ENCODE peak calls at places on chromosomes 4 and X, in six cellular contexts. One of them, this sample, is unnamed.

GRCh38 chrX:72269671-72270251 is 7.3 kb downstream of the RPS4X start:
- DNase-seq in dorsolateral prefrontal cortex: no peak
- DNase-seq in ovary: no peak
- DNase-seq in CD4-positive, alpha-beta memory T cell: no peak
- DNase-seq in upper lobe of right lung: no peak
- DNase-seq in endodermal cell: no peak
- DNase-seq in this sample: no peak

GRCh38 chrX:71181558-71181909 is 36.9 kb downstream of the NLGN3 start:
- DNase-seq in dorsolateral prefrontal cortex: no peak
- DNase-seq in ovary: peak; percentile 40
- DNase-seq in CD4-positive, alpha-beta memory T cell: no peak
- DNase-seq in upper lobe of right lung: no peak
- DNase-seq in endodermal cell: peak; percentile 57
- DNase-seq in this sample: peak; percentile 27

GRCh38 chr4:161894493-161895167 is 269.2 kb downstream of the FSTL5 start:
- DNase-seq in dorsolateral prefrontal cortex: no peak
- DNase-seq in ovary: no peak
- DNase-seq in CD4-positive, alpha-beta memory T cell: no peak
- DNase-seq in upper lobe of right lung: no peak
- DNase-seq in endodermal cell: no peak
- DNase-seq in this sample: no peak

GRCh38 chr4:30863031-30863430 is 142.9 kb downstream of the PCDH7 start:
- DNase-seq in dorsolateral prefrontal cortex: no peak
- DNase-seq in ovary: no peak
- DNase-seq in CD4-positive, alpha-beta memory T cell: no peak
- DNase-seq in upper lobe of right lung: no peak
- DNase-seq in endodermal cell: no peak
- DNase-seq in this sample: no peak

GRCh38 chr4:7845493-7846124 is 94.1 kb downstream of the AFAP1 start:
- DNase-seq in dorsolateral prefrontal cortex: no peak
- DNase-seq in ovary: no peak
- DNase-seq in CD4-positive, alpha-beta memory T cell: no peak
- DNase-seq in upper lobe of right lung: no peak
- DNase-seq in endodermal cell: peak; percentile 68
- DNase-seq in this sample: no peak

GRCh38 chrX:9997041-9997440 is 29.9 kb downstream of the CLDN34 start:
- DNase-seq in dorsolateral prefrontal cortex: no peak
- DNase-seq in ovary: no peak
- DNase-seq in CD4-positive, alpha-beta memory T cell: no peak
- DNase-seq in upper lobe of right lung: no peak
- DNase-seq in endodermal cell: no peak
- DNase-seq in this sample: no peak

GRCh38 chrX:35380808-35381700 is 417.1 kb upstream of the MAGEB16 start:
- DNase-seq in dorsolateral prefrontal cortex: no peak
- DNase-seq in ovary: no peak
- DNase-seq in CD4-positive, alpha-beta memory T cell: no peak
- DNase-seq in upper lobe of right lung: no peak
- DNase-seq in endodermal cell: no peak
- DNase-seq in this sample: no peak

GRCh38 chr4:140163029-140163810 is 9.2 kb upstream of the MAML3 start:
- DNase-seq in dorsolateral prefrontal cortex: no peak
- DNase-seq in ovary: peak; percentile 70
- DNase-seq in CD4-positive, alpha-beta memory T cell: no peak
- DNase-seq in upper lobe of right lung: no peak
- DNase-seq in endodermal cell: no peak
- DNase-seq in this sample: no peak

GRCh38 chr4:2930821-2931764 is 32.1 kb downstream of the NOP14 start:
- DNase-seq in dorsolateral prefrontal cortex: peak; percentile 80
- DNase-seq in ovary: peak; percentile 39
- DNase-seq in CD4-positive, alpha-beta memory T cell: no peak
- DNase-seq in upper lobe of right lung: peak; percentile 93
- DNase-seq in endodermal cell: peak; percentile 69
- DNase-seq in this sample: peak; percentile 49

GRCh38 chr4:139834210-139834609 is 168.6 kb downstream of the MGST2 start:
- DNase-seq in dorsolateral prefrontal cortex: no peak
- DNase-seq in ovary: no peak
- DNase-seq in CD4-positive, alpha-beta memory T cell: no peak
- DNase-seq in upper lobe of right lung: no peak
- DNase-seq in endodermal cell: peak; percentile 63
- DNase-seq in this sample: no peak

GRCh38 chr4:122044496-122044895 is 92.6 kb upstream of the TRPC3 start:
- DNase-seq in dorsolateral prefrontal cortex: no peak
- DNase-seq in ovary: no peak
- DNase-seq in CD4-positive, alpha-beta memory T cell: no peak
- DNase-seq in upper lobe of right lung: no peak
- DNase-seq in endodermal cell: no peak
- DNase-seq in this sample: no peak

GRCh38 chr4:76059750-76060149 is 14.8 kb upstream of the ART3 start:
- DNase-seq in dorsolateral prefrontal cortex: no peak
- DNase-seq in ovary: no peak
- DNase-seq in CD4-positive, alpha-beta memory T cell: no peak
- DNase-seq in upper lobe of right lung: no peak
- DNase-seq in endodermal cell: no peak
- DNase-seq in this sample: no peak

GRCh38 chrX:40189018-40189417 is 91.3 kb upstream of the BCOR start:
- DNase-seq in dorsolateral prefrontal cortex: no peak
- DNase-seq in ovary: no peak
- DNase-seq in CD4-positive, alpha-beta memory T cell: no peak
- DNase-seq in upper lobe of right lung: no peak
- DNase-seq in endodermal cell: no peak
- DNase-seq in this sample: no peak

GRCh38 chr4:166622425-166622977 is 611.8 kb downstream of the SPOCK3 start:
- DNase-seq in dorsolateral prefrontal cortex: no peak
- DNase-seq in ovary: no peak
- DNase-seq in CD4-positive, alpha-beta memory T cell: no peak
- DNase-seq in upper lobe of right lung: no peak
- DNase-seq in endodermal cell: no peak
- DNase-seq in this sample: no peak

GRCh38 chr4:86848732-86849617 is at the start of gene SLC10A6:
- DNase-seq in dorsolateral prefrontal cortex: peak; percentile 16
- DNase-seq in ovary: no peak
- DNase-seq in CD4-positive, alpha-beta memory T cell: no peak
- DNase-seq in upper lobe of right lung: no peak
- DNase-seq in endodermal cell: peak; percentile 51
- DNase-seq in this sample: no peak

GRCh38 chr4:165560941-165561340 is 182.1 kb downstream of the CPE start:
- DNase-seq in dorsolateral prefrontal cortex: no peak
- DNase-seq in ovary: no peak
- DNase-seq in CD4-positive, alpha-beta memory T cell: no peak
- DNase-seq in upper lobe of right lung: no peak
- DNase-seq in endodermal cell: no peak
- DNase-seq in this sample: no peak

GRCh38 chr4:108172231-108172779 is 3.6 kb upstream of the LEF1 start:
- DNase-seq in dorsolateral prefrontal cortex: no peak
- DNase-seq in ovary: peak; percentile 26
- DNase-seq in CD4-positive, alpha-beta memory T cell: no peak
- DNase-seq in upper lobe of right lung: peak; percentile 67
- DNase-seq in endodermal cell: no peak
- DNase-seq in this sample: no peak

GRCh38 chr4:61397174-61397573 is 197.0 kb downstream of the ADGRL3 start:
- DNase-seq in dorsolateral prefrontal cortex: no peak
- DNase-seq in ovary: no peak
- DNase-seq in CD4-positive, alpha-beta memory T cell: no peak
- DNase-seq in upper lobe of right lung: no peak
- DNase-seq in endodermal cell: no peak
- DNase-seq in this sample: no peak

GRCh38 chr4:136032391-136032790 is 1499.9 kb downstream of the PCDH18 start:
- DNase-seq in dorsolateral prefrontal cortex: no peak
- DNase-seq in ovary: no peak
- DNase-seq in CD4-positive, alpha-beta memory T cell: no peak
- DNase-seq in upper lobe of right lung: no peak
- DNase-seq in endodermal cell: no peak
- DNase-seq in this sample: no peak

GRCh38 chr4:138217567-138217966 is 24.6 kb downstream of the SLC7A11 start:
- DNase-seq in dorsolateral prefrontal cortex: no peak
- DNase-seq in ovary: no peak
- DNase-seq in CD4-positive, alpha-beta memory T cell: no peak
- DNase-seq in upper lobe of right lung: no peak
- DNase-seq in endodermal cell: peak; percentile 60
- DNase-seq in this sample: no peak

GRCh38 chr4:1868293-1868692 is 2.9 kb upstream of the NSD2 start:
- DNase-seq in dorsolateral prefrontal cortex: no peak
- DNase-seq in ovary: no peak
- DNase-seq in CD4-positive, alpha-beta memory T cell: no peak
- DNase-seq in upper lobe of right lung: no peak
- DNase-seq in endodermal cell: no peak
- DNase-seq in this sample: no peak

GRCh38 chr4:78922207-78922606 is 17.0 kb downstream of the PAQR3 start:
- DNase-seq in dorsolateral prefrontal cortex: no peak
- DNase-seq in ovary: no peak
- DNase-seq in CD4-positive, alpha-beta memory T cell: no peak
- DNase-seq in upper lobe of right lung: no peak
- DNase-seq in endodermal cell: no peak
- DNase-seq in this sample: no peak

GRCh38 chr4:166924456-166924855 is 309.8 kb downstream of the SPOCK3 start:
- DNase-seq in dorsolateral prefrontal cortex: no peak
- DNase-seq in ovary: no peak
- DNase-seq in CD4-positive, alpha-beta memory T cell: no peak
- DNase-seq in upper lobe of right lung: no peak
- DNase-seq in endodermal cell: no peak
- DNase-seq in this sample: no peak

GRCh38 chr4:101183658-101184373 is 163.5 kb downstream of the PPP3CA start:
- DNase-seq in dorsolateral prefrontal cortex: no peak
- DNase-seq in ovary: no peak
- DNase-seq in CD4-positive, alpha-beta memory T cell: no peak
- DNase-seq in upper lobe of right lung: no peak
- DNase-seq in endodermal cell: no peak
- DNase-seq in this sample: no peak

GRCh38 chr4:9927317-9928007 is 93.8 kb downstream of the SLC2A9 start:
- DNase-seq in dorsolateral prefrontal cortex: no peak
- DNase-seq in ovary: no peak
- DNase-seq in CD4-positive, alpha-beta memory T cell: no peak
- DNase-seq in upper lobe of right lung: no peak
- DNase-seq in endodermal cell: no peak
- DNase-seq in this sample: no peak

DNA sequence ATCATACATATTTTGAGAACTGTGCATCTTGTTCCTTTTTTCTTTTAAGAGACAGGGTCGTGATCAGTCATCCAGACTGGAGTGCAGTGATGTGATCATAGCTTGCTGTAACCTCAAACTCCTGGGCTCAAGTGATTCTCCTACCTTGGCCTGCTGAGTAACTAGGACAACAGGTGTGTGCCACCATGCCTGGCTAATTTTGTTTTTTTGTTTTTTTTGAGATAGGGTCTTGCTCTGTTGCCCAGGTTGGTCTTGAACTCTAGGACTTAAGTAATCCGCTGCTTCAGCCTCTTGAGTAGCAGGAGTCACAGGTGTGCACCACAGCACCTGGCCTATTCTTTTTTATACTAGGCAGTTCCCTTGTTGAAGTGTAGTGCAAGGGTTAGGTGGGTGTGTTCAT is 24.6 kb downstream of the KDM6A start:
- DNase-seq in dorsolateral prefrontal cortex: no peak
- DNase-seq in ovary: no peak
- DNase-seq in CD4-positive, alpha-beta memory T cell: no peak
- DNase-seq in upper lobe of right lung: no peak
- DNase-seq in endodermal cell: no peak
- DNase-seq in this sample: no peak
- H3K27ac ChIP-seq in dorsolateral prefrontal cortex: no peak overlapping the region
- H3K27ac ChIP-seq in ovary: no peak overlapping the region
- H3K27ac ChIP-seq in CD4-positive, alpha-beta memory T cell: no peak overlapping the region
- H3K27ac ChIP-seq in upper lobe of right lung: no peak overlapping the region
- H3K27ac ChIP-seq in endodermal cell: no peak overlapping the region
- H3K27ac ChIP-seq in this sample: no peak overlapping the region

GRCh38 chr4:149887091-149887490 is 71.4 kb upstream of the IQCM start:
- DNase-seq in dorsolateral prefrontal cortex: no peak
- DNase-seq in ovary: no peak
- DNase-seq in CD4-positive, alpha-beta memory T cell: no peak
- DNase-seq in upper lobe of right lung: no peak
- DNase-seq in endodermal cell: no peak
- DNase-seq in this sample: no peak

GRCh38 chr4:149889976-149890375 is 74.3 kb upstream of the IQCM start:
- DNase-seq in dorsolateral prefrontal cortex: no peak
- DNase-seq in ovary: no peak
- DNase-seq in CD4-positive, alpha-beta memory T cell: no peak
- DNase-seq in upper lobe of right lung: no peak
- DNase-seq in endodermal cell: no peak
- DNase-seq in this sample: no peak

GRCh38 chr4:149896428-149896827 is 80.8 kb upstream of the IQCM start:
- DNase-seq in dorsolateral prefrontal cortex: peak; percentile 12
- DNase-seq in ovary: no peak
- DNase-seq in CD4-positive, alpha-beta memory T cell: no peak
- DNase-seq in upper lobe of right lung: no peak
- DNase-seq in endodermal cell: peak; percentile 62
- DNase-seq in this sample: no peak

GRCh38 chr4:149885896-149886295 is 70.3 kb upstream of the IQCM start:
- DNase-seq in dorsolateral prefrontal cortex: no peak
- DNase-seq in ovary: no peak
- DNase-seq in CD4-positive, alpha-beta memory T cell: no peak
- DNase-seq in upper lobe of right lung: no peak
- DNase-seq in endodermal cell: no peak
- DNase-seq in this sample: no peak

GRCh38 chr4:149891381-149891780 is 75.7 kb upstream of the IQCM start:
- DNase-seq in dorsolateral prefrontal cortex: no peak
- DNase-seq in ovary: no peak
- DNase-seq in CD4-positive, alpha-beta memory T cell: no peak
- DNase-seq in upper lobe of right lung: no peak
- DNase-seq in endodermal cell: no peak
- DNase-seq in this sample: no peak
- H3K27ac ChIP-seq in dorsolateral prefrontal cortex: no peak overlapping the region
- H3K27ac ChIP-seq in ovary: no peak overlapping the region
- H3K27ac ChIP-seq in CD4-positive, alpha-beta memory T cell: no peak overlapping the region
- H3K27ac ChIP-seq in upper lobe of right lung: no peak overlapping the region
- H3K27ac ChIP-seq in endodermal cell: no peak overlapping the region
- H3K27ac ChIP-seq in this sample: no peak overlapping the region

GRCh38 chrX:154048398-154048797 is 28.7 kb upstream of the IRAK1 start:
- DNase-seq in dorsolateral prefrontal cortex: no peak
- DNase-seq in ovary: no peak
- DNase-seq in CD4-positive, alpha-beta memory T cell: no peak
- DNase-seq in upper lobe of right lung: no peak
- DNase-seq in endodermal cell: no peak
- DNase-seq in this sample: no peak

GRCh38 chrX:154044045-154044444 is 24.3 kb upstream of the IRAK1 start:
- DNase-seq in dorsolateral prefrontal cortex: no peak
- DNase-seq in ovary: no peak
- DNase-seq in CD4-positive, alpha-beta memory T cell: no peak
- DNase-seq in upper lobe of right lung: no peak
- DNase-seq in endodermal cell: no peak
- DNase-seq in this sample: no peak

GRCh38 chrX:154049209-154050112 is 29.8 kb upstream of the IRAK1 start:
- DNase-seq in dorsolateral prefrontal cortex: no peak
- DNase-seq in ovary: no peak
- DNase-seq in CD4-positive, alpha-beta memory T cell: no peak
- DNase-seq in upper lobe of right lung: no peak
- DNase-seq in endodermal cell: no peak
- DNase-seq in this sample: no peak

GRCh38 chrX:154047266-154047665 is 27.6 kb upstream of the IRAK1 start:
- DNase-seq in dorsolateral prefrontal cortex: no peak
- DNase-seq in ovary: no peak
- DNase-seq in CD4-positive, alpha-beta memory T cell: no peak
- DNase-seq in upper lobe of right lung: no peak
- DNase-seq in endodermal cell: no peak
- DNase-seq in this sample: no peak

GRCh38 chrX:154046262-154046771 is 26.6 kb upstream of the IRAK1 start:
- DNase-seq in dorsolateral prefrontal cortex: peak; percentile 36
- DNase-seq in ovary: peak; percentile 65
- DNase-seq in CD4-positive, alpha-beta memory T cell: no peak
- DNase-seq in upper lobe of right lung: no peak
- DNase-seq in endodermal cell: no peak
- DNase-seq in this sample: no peak
- H3K27ac ChIP-seq in dorsolateral prefrontal cortex: no peak overlapping the region
- H3K27ac ChIP-seq in ovary: peak overlapping the region; percentile 3
- H3K27ac ChIP-seq in CD4-positive, alpha-beta memory T cell: no peak overlapping the region
- H3K27ac ChIP-seq in upper lobe of right lung: peak overlapping the region; percentile 42
- H3K27ac ChIP-seq in endodermal cell: peak overlapping the region; percentile 64
- H3K27ac ChIP-seq in this sample: no peak overlapping the region

GRCh38 chrX:45422216-45422925 is 221.7 kb upstream of the DIPK2B start:
- DNase-seq in dorsolateral prefrontal cortex: no peak
- DNase-seq in ovary: no peak
- DNase-seq in CD4-positive, alpha-beta memory T cell: no peak
- DNase-seq in upper lobe of right lung: no peak
- DNase-seq in endodermal cell: no peak
- DNase-seq in this sample: no peak
- H3K27ac ChIP-seq in dorsolateral prefrontal cortex: no peak overlapping the region
- H3K27ac ChIP-seq in ovary: no peak overlapping the region
- H3K27ac ChIP-seq in CD4-positive, alpha-beta memory T cell: no peak overlapping the region
- H3K27ac ChIP-seq in upper lobe of right lung: no peak overlapping the region
- H3K27ac ChIP-seq in endodermal cell: no peak overlapping the region
- H3K27ac ChIP-seq in this sample: no peak overlapping the region